ENCODE peak calls at places on chromosome 11, in eight cellular contexts. V, C, E, X, J, Q, O and Z are unnamed samples.

GRCh38 chr11:66224226-66224850 is 44.1 kb upstream of the RAB1B start:
- DNase-seq in Q (no peak), O (no peak), X (no peak), V (no peak), E (peak; percentile 6), J (no peak), C (no peak), Z (no peak)

GRCh38 chr11:67615455-67616430 is 9.0 kb downstream of the NDUFV1 start:
- DNase-seq in O (peak; percentile 81), E (peak; percentile 74), X (no peak), J (no peak), C (no peak), Q (peak; percentile 54), V (no peak), Z (peak; percentile 83)

GRCh38 chr11:45468265-45468856 is 182.2 kb upstream of the SYT13 start:
- DNase-seq in E (no peak), J (no peak), O (no peak), X (no peak), V (no peak), C (no peak), Q (peak; percentile 24), Z (no peak)

GRCh38 chr11:69841859-69842698 is 22.9 kb upstream of the FGF3 start:
- DNase-seq in X (no peak), V (no peak), E (no peak), Q (peak; percentile 35), O (no peak), C (peak; percentile 57), J (peak; percentile 63), Z (no peak)

GRCh38 chr11:99501655-99502054 is 480.9 kb downstream of the CNTN5 start:
- DNase-seq in Q (no peak), V (no peak), J (no peak), C (no peak), E (no peak), O (no peak), X (no peak), Z (no peak)

GRCh38 chr11:118318112-118319030 is 13.8 kb downstream of the CD3E start:
- DNase-seq in V (no peak), Q (no peak), E (no peak), C (no peak), O (no peak), J (peak; percentile 21), X (no peak), Z (no peak)

GRCh38 chr11:57379732-57380131 is 1.2 kb downstream of the PRG3 start:
- DNase-seq in C (no peak), V (no peak), E (no peak), X (no peak), O (no peak), Q (peak; percentile 81), J (no peak), Z (no peak)

GRCh38 chr11:80698646-80699045 is 1257.8 kb upstream of the TENM4 start:
- DNase-seq in O (no peak), X (no peak), V (no peak), J (no peak), C (no peak), E (no peak), Q (no peak), Z (no peak)

GRCh38 chr11:45860348-45860747 is 13.1 kb downstream of the CRY2 start:
- DNase-seq in E (no peak), Q (no peak), J (peak; percentile 66), X (no peak), C (no peak), O (no peak), V (no peak), Z (no peak)

GRCh38 chr11:10654211-10655150 is 39.1 kb downstream of the IRAG1 start:
- DNase-seq in Q (peak; percentile 61), V (peak; percentile 17), J (no peak), O (no peak), E (no peak), C (peak; percentile 73), X (no peak), Z (no peak)

GRCh38 chr11:29272019-29272654 is 744.7 kb downstream of the KCNA4 start:
- DNase-seq in V (no peak), C (no peak), X (no peak), E (peak; percentile 21), O (no peak), J (no peak), Q (no peak), Z (no peak)

GRCh38 chr11:32259641-32260081 is 168.8 kb downstream of the RCN1 start:
- DNase-seq in O (peak; percentile 48), C (no peak), V (no peak), Q (no peak), J (no peak), X (no peak), E (no peak), Z (no peak)

GRCh38 chr11:36034572-36035331 is 90.9 kb downstream of the LDLRAD3 start:
- DNase-seq in J (no peak), C (no peak), V (no peak), Q (no peak), O (no peak), X (no peak), E (no peak), Z (no peak)

GRCh38 chr11:40306938-40307548 is 1152.4 kb downstream of the LRRC4C start:
- DNase-seq in X (no peak), V (no peak), J (no peak), O (no peak), C (no peak), E (no peak), Q (peak; percentile 65), Z (no peak)

GRCh38 chr11:34354782-34355181 is 3.0 kb downstream of the ABTB2 start:
- DNase-seq in O (no peak), C (no peak), J (no peak), X (no peak), E (no peak), Q (no peak), V (no peak), Z (no peak)
- H3K4me3 ChIP-seq in O (no peak overlapping the region), C (no peak overlapping the region), J (no peak overlapping the region), X (peak overlapping the region; percentile 83), E (peak overlapping the region; percentile 88), Q (no peak overlapping the region), V (no peak overlapping the region), Z (no peak overlapping the region)

GRCh38 chr11:1844221-1845094 is 5.7 kb downstream of the TNNI2 start:
- DNase-seq in X (peak; percentile 73), O (no peak), Q (no peak), E (peak; percentile 83), C (peak; percentile 90), V (peak; percentile 39), J (no peak), Z (peak; percentile 73)

GRCh38 chr11:1843796-1844195 is 5.0 kb downstream of the TNNI2 start:
- DNase-seq in X (no peak), Q (no peak), J (no peak), E (peak; percentile 50), C (no peak), V (no peak), O (no peak), Z (no peak)

GRCh38 chr11:1845571-1846452 is 7.0 kb downstream of the TNNI2 start:
- DNase-seq in Q (no peak), O (no peak), V (no peak), X (no peak), C (no peak), J (no peak), E (peak; percentile 24), Z (no peak)

GRCh38 chr11:1846453-1846932 is 6.4 kb upstream of the LSP1 start:
- DNase-seq in E (peak; percentile 50), O (no peak), Q (no peak), J (no peak), V (no peak), X (no peak), C (no peak), Z (peak; percentile 64)

GRCh38 chr11:1845095-1845429 is 6.3 kb downstream of the TNNI2 start:
- DNase-seq in C (no peak), J (no peak), Q (no peak), O (no peak), E (peak; percentile 3), X (no peak), V (no peak), Z (no peak)
- H3K4me3 ChIP-seq in C (no peak overlapping the region), J (no peak overlapping the region), Q (no peak overlapping the region), O (no peak overlapping the region), E (no peak overlapping the region), X (no peak overlapping the region), V (peak overlapping the region; percentile 21), Z (no peak overlapping the region)

GRCh38 chr11:133917921-133918605 is 38.7 kb downstream of the IGSF9B start:
- DNase-seq in J (no peak), E (peak; percentile 46), C (no peak), V (no peak), O (no peak), Q (peak; percentile 25), X (no peak), Z (peak; percentile 79)
- H3K4me3 ChIP-seq in J (no peak overlapping the region), E (no peak overlapping the region), C (no peak overlapping the region), V (no peak overlapping the region), O (no peak overlapping the region), Q (peak overlapping the region; percentile 37), X (no peak overlapping the region), Z (no peak overlapping the region)

GRCh38 chr11:114111369-114112042 is 52.0 kb downstream of the ZBTB16 start:
- DNase-seq in O (no peak), J (no peak), V (no peak), Q (no peak), C (peak; percentile 40), E (no peak), X (no peak), Z (no peak)
- H3K4me3 ChIP-seq in O (peak overlapping the region; percentile 27), J (no peak overlapping the region), V (no peak overlapping the region), Q (no peak overlapping the region), C (no peak overlapping the region), E (peak overlapping the region; percentile 40), X (peak overlapping the region; percentile 48), Z (no peak overlapping the region)

GRCh38 chr11:73592640-73593039 is 5.3 kb downstream of the FAM168A start:
- DNase-seq in E (no peak), J (no peak), X (no peak), V (no peak), O (no peak), C (no peak), Q (no peak), Z (no peak)
- H3K4me3 ChIP-seq in E (no peak overlapping the region), J (no peak overlapping the region), X (no peak overlapping the region), V (no peak overlapping the region), O (no peak overlapping the region), C (no peak overlapping the region), Q (no peak overlapping the region), Z (no peak overlapping the region)

DNA sequence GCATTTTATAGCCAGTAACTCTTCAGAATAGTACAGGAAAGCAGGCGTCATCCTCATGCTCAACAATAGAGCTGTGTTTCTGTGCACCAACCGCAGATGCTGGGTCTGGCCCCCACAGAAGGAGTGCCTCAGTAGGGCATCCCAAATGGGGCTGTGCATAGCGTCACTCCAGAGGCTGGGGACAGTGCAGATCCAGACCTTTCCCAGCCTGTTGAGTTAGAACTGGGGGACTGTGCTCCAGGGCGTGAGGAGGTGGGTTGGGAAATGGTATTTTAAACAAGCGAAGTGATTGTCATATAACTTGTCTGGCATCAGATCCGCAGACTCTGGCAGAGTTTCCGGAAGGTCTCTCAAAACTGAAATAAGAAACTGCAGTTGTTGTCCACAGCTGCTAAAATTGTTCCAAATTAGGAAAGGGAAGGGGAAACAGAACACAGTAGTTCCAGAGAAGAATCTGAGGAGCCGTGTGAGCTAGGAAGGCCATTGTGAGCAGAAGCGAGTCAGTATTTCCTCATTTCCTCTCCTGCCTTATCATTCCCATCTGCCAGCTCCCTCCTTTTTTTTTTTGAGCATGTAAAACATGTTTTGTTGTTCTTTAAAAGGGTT is 52.2 kb downstream of the JAM3 start:
- DNase-seq in E (no peak), V (no peak), C (no peak), O (no peak), J (no peak), Q (no peak), X (peak; percentile 30), Z (no peak)
- H3K4me3 ChIP-seq in E (peak overlapping the region; percentile 52), V (no peak overlapping the region), C (no peak overlapping the region), O (no peak overlapping the region), J (no peak overlapping the region), Q (no peak overlapping the region), X (peak overlapping the region; percentile 53), Z (peak overlapping the region; percentile 15)